ENCODE peak calls at places on chromosomes 16 and 17, in six cellular contexts. W, I, A, N, U and B are unnamed samples.
A peak's percentile ranks its signal among the peaks of the same experiment; 100 is the strongest.

GRCh38 chr16:55657616-55658015 is 1.8 kb downstream of the SLC6A2 start:
- DNase-seq in W (no peak), I (no peak), A (no peak), N (no peak), U (no peak), B (no peak)

GRCh38 chr17:57379237-57380054 is 123.1 kb downstream of the MSI2 start:
- DNase-seq in W (no peak), I (no peak), A (no peak), N (no peak), U (no peak), B (peak; percentile 73)

GRCh38 chr17:62965649-62966425 is at the start of gene TANC2:
- DNase-seq in W (peak; percentile 87), I (peak; percentile 71), A (peak; percentile 13), N (peak; percentile 82), U (peak; percentile 80), B (peak; percentile 75)

GRCh38 chr16:12781777-12782176 is 21.9 kb downstream of the CPPED1 start:
- DNase-seq in W (peak; percentile 46), I (no peak), A (no peak), N (no peak), U (no peak), B (peak; percentile 77)

GRCh38 chr17:74529243-74529642 is 2.0 kb downstream of the CD300LB start:
- DNase-seq in W (no peak), I (no peak), A (no peak), N (no peak), U (no peak), B (no peak)

GRCh38 chr17:67637901-67638641 is 79.7 kb upstream of the NOL11 start:
- DNase-seq in W (no peak), I (no peak), A (no peak), N (peak; percentile 75), U (no peak), B (no peak)

GRCh38 chr17:50205931-50206505 is 4.6 kb upstream of the COL1A1 start:
- DNase-seq in W (no peak), I (no peak), A (no peak), N (no peak), U (peak; percentile 37), B (no peak)

GRCh38 chr16:12339686-12340085 is 363.2 kb downstream of the SNX29 start:
- DNase-seq in W (no peak), I (no peak), A (no peak), N (no peak), U (no peak), B (no peak)

GRCh38 chr17:64019486-64020067 is 856 bp downstream of the ICAM2 start:
- DNase-seq in W (no peak), I (peak; percentile 31), A (no peak), N (no peak), U (peak; percentile 13), B (no peak)

GRCh38 chr17:27529230-27529796 is 73.1 kb downstream of the KSR1 start:
- DNase-seq in W (no peak), I (no peak), A (no peak), N (peak; percentile 55), U (no peak), B (no peak)

GRCh38 chr16:35134471-35134870 is 1675.1 kb downstream of the TP53TG3F start:
- DNase-seq in W (no peak), I (no peak), A (no peak), N (no peak), U (no peak), B (no peak)

GRCh38 chr17:44210342-44211192 is 8.9 kb downstream of the UBTF start:
- DNase-seq in W (peak; percentile 89), I (peak; percentile 83), A (peak; percentile 62), N (peak; percentile 89), U (peak; percentile 97), B (peak; percentile 83)
- H3K4me3 ChIP-seq in W (peak overlapping the region; percentile 31), I (peak overlapping the region; percentile 18), A (peak overlapping the region; percentile 46), N (no peak overlapping the region), U (no peak overlapping the region), B (no peak overlapping the region)

GRCh38 chr16:86300746-86301480 is 209.4 kb upstream of the FOXF1 start:
- DNase-seq in W (no peak), I (no peak), A (no peak), N (no peak), U (no peak), B (no peak)

GRCh38 chr16:86297391-86297790 is 212.9 kb upstream of the FOXF1 start:
- DNase-seq in W (no peak), I (no peak), A (no peak), N (no peak), U (no peak), B (no peak)

GRCh38 chr16:86298166-86299131 is 211.9 kb upstream of the FOXF1 start:
- DNase-seq in W (no peak), I (no peak), A (no peak), N (no peak), U (no peak), B (no peak)

GRCh38 chr16:86302710-86303109 is 207.6 kb upstream of the FOXF1 start:
- DNase-seq in W (no peak), I (no peak), A (no peak), N (no peak), U (no peak), B (no peak)

GRCh38 chr16:86299882-86300490 is 210.3 kb upstream of the FOXF1 start:
- DNase-seq in W (no peak), I (no peak), A (no peak), N (no peak), U (no peak), B (no peak)
- H3K4me3 ChIP-seq in W (no peak overlapping the region), I (no peak overlapping the region), A (no peak overlapping the region), N (no peak overlapping the region), U (no peak overlapping the region), B (no peak overlapping the region)

GRCh38 chr17:77572065-77572601 is 386.4 kb upstream of the TNRC6C start:
- DNase-seq in W (peak; percentile 50), I (no peak), A (no peak), N (no peak), U (peak; percentile 52), B (no peak)
- H3K4me3 ChIP-seq in W (peak overlapping the region; percentile 28), I (no peak overlapping the region), A (no peak overlapping the region), N (no peak overlapping the region), U (no peak overlapping the region), B (peak overlapping the region; percentile 39)

GRCh38 chr16:58732545-58733247 is 1.4 kb downstream of the GOT2 start:
- DNase-seq in W (no peak), I (no peak), A (no peak), N (no peak), U (no peak), B (no peak)
- H3K4me3 ChIP-seq in W (peak overlapping the region; percentile 92), I (peak overlapping the region; percentile 82), A (peak overlapping the region; percentile 62), N (peak overlapping the region; percentile 90), U (peak overlapping the region; percentile 89), B (peak overlapping the region; percentile 91)

GRCh38 chr16:3876160-3876559 is 4.4 kb downstream of the CREBBP start:
- DNase-seq in W (no peak), I (no peak), A (no peak), N (no peak), U (no peak), B (no peak)

GRCh38 chr16:3874242-3874641 is 6.3 kb downstream of the CREBBP start:
- DNase-seq in W (no peak), I (no peak), A (no peak), N (no peak), U (no peak), B (no peak)

GRCh38 chr16:3876695-3877094 is 3.8 kb downstream of the CREBBP start:
- DNase-seq in W (no peak), I (no peak), A (no peak), N (no peak), U (no peak), B (no peak)

GRCh38 chr16:3873482-3874173 is 6.9 kb downstream of the CREBBP start:
- DNase-seq in W (no peak), I (no peak), A (no peak), N (no peak), U (no peak), B (no peak)

GRCh38 chr16:3874794-3875692 is 5.5 kb downstream of the CREBBP start:
- DNase-seq in W (no peak), I (no peak), A (no peak), N (no peak), U (no peak), B (no peak)
- H3K4me3 ChIP-seq in W (no peak overlapping the region), I (peak overlapping the region; percentile 54), A (no peak overlapping the region), N (no peak overlapping the region), U (no peak overlapping the region), B (no peak overlapping the region)

DNA sequence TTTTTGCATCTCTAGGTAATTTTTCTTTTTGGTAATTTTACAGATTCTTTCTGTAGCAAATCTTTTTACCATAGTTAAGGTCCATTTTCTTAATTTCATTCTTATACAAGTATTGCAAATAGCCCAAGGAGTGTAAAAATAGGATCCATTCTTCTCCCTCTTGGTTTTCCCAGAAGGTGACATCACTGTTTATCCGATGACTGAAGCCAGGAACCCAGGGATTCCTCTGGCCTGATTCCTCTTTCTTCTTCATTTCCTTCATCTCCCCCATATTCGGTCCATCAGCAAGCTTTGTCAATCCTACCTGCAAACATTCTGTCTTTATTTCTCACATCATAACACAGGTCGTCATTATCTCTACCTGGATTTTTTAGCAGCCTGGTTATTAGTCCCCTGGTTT is 5.3 kb downstream of the RBBP6 start:
- DNase-seq in W (no peak), I (no peak), A (no peak), N (no peak), U (no peak), B (no peak)
- H3K4me3 ChIP-seq in W (no peak overlapping the region), I (peak overlapping the region; percentile 99), A (no peak overlapping the region), N (no peak overlapping the region), U (no peak overlapping the region), B (no peak overlapping the region)

GRCh38 chr17:72599891-72600290 is 479.1 kb downstream of the SOX9 start:
- DNase-seq in W (no peak), I (no peak), A (no peak), N (no peak), U (no peak), B (no peak)
- H3K4me3 ChIP-seq in W (no peak overlapping the region), I (no peak overlapping the region), A (no peak overlapping the region), N (no peak overlapping the region), U (no peak overlapping the region), B (no peak overlapping the region)